ENCODE peak calls at places on chromosome 14, in five cellular contexts. One of them, this sample, is unnamed.

GRCh38 chr14:77242752-77243151 is 28.3 kb downstream of the NGB start:
- DNase-seq in adrenal gland: no peak
- DNase-seq in CD8-positive, alpha-beta memory T cell: no peak
- DNase-seq in neural progenitor cell: no peak
- DNase-seq in CD4-positive, alpha-beta T cell: no peak
- DNase-seq in this sample: no peak

GRCh38 chr14:66624319-66624937 is 116.5 kb downstream of the GPHN start:
- DNase-seq in neural progenitor cell: peak; percentile 79
- DNase-seq in CD8-positive, alpha-beta memory T cell: no peak
- DNase-seq in adrenal gland: peak; percentile 70
- DNase-seq in CD4-positive, alpha-beta T cell: no peak
- DNase-seq in this sample: no peak

GRCh38 chr14:76762617-76763361 is 1.5 kb downstream of the VASH1 start:
- DNase-seq in neural progenitor cell: no peak
- DNase-seq in CD4-positive, alpha-beta T cell: no peak
- DNase-seq in CD8-positive, alpha-beta memory T cell: no peak
- DNase-seq in adrenal gland: no peak
- DNase-seq in this sample: no peak

GRCh38 chr14:58191763-58192596 is 8.0 kb upstream of the ACTR10 start:
- DNase-seq in adrenal gland: no peak
- DNase-seq in neural progenitor cell: no peak
- DNase-seq in CD4-positive, alpha-beta T cell: no peak
- DNase-seq in CD8-positive, alpha-beta memory T cell: no peak
- DNase-seq in this sample: no peak

GRCh38 chr14:87483651-87484260 is 509.2 kb downstream of the GALC start:
- DNase-seq in neural progenitor cell: no peak
- DNase-seq in CD4-positive, alpha-beta T cell: no peak
- DNase-seq in CD8-positive, alpha-beta memory T cell: no peak
- DNase-seq in adrenal gland: no peak
- DNase-seq in this sample: no peak

GRCh38 chr14:81485372-81485771 is 48.3 kb downstream of the SEL1L start:
- DNase-seq in CD4-positive, alpha-beta T cell: no peak
- DNase-seq in CD8-positive, alpha-beta memory T cell: peak; percentile 21
- DNase-seq in adrenal gland: peak; percentile 47
- DNase-seq in neural progenitor cell: no peak
- DNase-seq in this sample: no peak

GRCh38 chr14:70804556-70805162 is 4.7 kb downstream of the MAP3K9 start:
- DNase-seq in CD8-positive, alpha-beta memory T cell: no peak
- DNase-seq in neural progenitor cell: no peak
- DNase-seq in CD4-positive, alpha-beta T cell: no peak
- DNase-seq in adrenal gland: no peak
- DNase-seq in this sample: no peak

GRCh38 chr14:71651228-71651627 is 281.0 kb upstream of the RGS6 start:
- DNase-seq in CD4-positive, alpha-beta T cell: no peak
- DNase-seq in neural progenitor cell: no peak
- DNase-seq in adrenal gland: peak; percentile 38
- DNase-seq in CD8-positive, alpha-beta memory T cell: no peak
- DNase-seq in this sample: no peak

GRCh38 chr14:92254786-92255185 is 68.2 kb upstream of the SLC24A4 start:
- DNase-seq in CD4-positive, alpha-beta T cell: no peak
- DNase-seq in neural progenitor cell: peak; percentile 72
- DNase-seq in CD8-positive, alpha-beta memory T cell: no peak
- DNase-seq in adrenal gland: peak; percentile 11
- DNase-seq in this sample: no peak

GRCh38 chr14:55705651-55706340 is 125.8 kb downstream of the KTN1 start:
- DNase-seq in CD4-positive, alpha-beta T cell: no peak
- DNase-seq in CD8-positive, alpha-beta memory T cell: no peak
- DNase-seq in neural progenitor cell: no peak
- DNase-seq in adrenal gland: no peak
- DNase-seq in this sample: no peak

GRCh38 chr14:73233564-73233963 is 3.7 kb upstream of the PAPLN start:
- DNase-seq in adrenal gland: no peak
- DNase-seq in CD8-positive, alpha-beta memory T cell: no peak
- DNase-seq in CD4-positive, alpha-beta T cell: no peak
- DNase-seq in neural progenitor cell: no peak
- DNase-seq in this sample: no peak

GRCh38 chr14:73234029-73234428 is 3.3 kb upstream of the PAPLN start:
- DNase-seq in CD8-positive, alpha-beta memory T cell: no peak
- DNase-seq in CD4-positive, alpha-beta T cell: no peak
- DNase-seq in adrenal gland: no peak
- DNase-seq in neural progenitor cell: no peak
- DNase-seq in this sample: no peak

GRCh38 chr14:64232944-64233343 is 61.2 kb downstream of the ESR2 start:
- DNase-seq in CD8-positive, alpha-beta memory T cell: no peak
- DNase-seq in neural progenitor cell: no peak
- DNase-seq in adrenal gland: no peak
- DNase-seq in CD4-positive, alpha-beta T cell: no peak
- DNase-seq in this sample: no peak

GRCh38 chr14:51726166-51726899 is 74.6 kb downstream of the FRMD6 start:
- DNase-seq in adrenal gland: no peak
- DNase-seq in neural progenitor cell: no peak
- DNase-seq in CD4-positive, alpha-beta T cell: no peak
- DNase-seq in CD8-positive, alpha-beta memory T cell: no peak
- DNase-seq in this sample: no peak

GRCh38 chr14:21264025-21264801 is 5.0 kb downstream of the HNRNPC start:
- DNase-seq in CD8-positive, alpha-beta memory T cell: peak; percentile 45
- DNase-seq in adrenal gland: no peak
- DNase-seq in neural progenitor cell: no peak
- DNase-seq in CD4-positive, alpha-beta T cell: no peak
- DNase-seq in this sample: no peak

GRCh38 chr14:33693237-33693636 is 257.6 kb downstream of the EGLN3 start:
- DNase-seq in adrenal gland: no peak
- DNase-seq in neural progenitor cell: no peak
- DNase-seq in CD8-positive, alpha-beta memory T cell: no peak
- DNase-seq in CD4-positive, alpha-beta T cell: no peak
- DNase-seq in this sample: no peak

GRCh38 chr14:88030892-88031291 is 26.0 kb downstream of the GPR65 start:
- DNase-seq in neural progenitor cell: no peak
- DNase-seq in adrenal gland: no peak
- DNase-seq in CD8-positive, alpha-beta memory T cell: no peak
- DNase-seq in CD4-positive, alpha-beta T cell: no peak
- DNase-seq in this sample: no peak

GRCh38 chr14:75341639-75342038 is 63.0 kb downstream of the FOS start:
- DNase-seq in neural progenitor cell: no peak
- DNase-seq in CD4-positive, alpha-beta T cell: no peak
- DNase-seq in adrenal gland: peak; percentile 17
- DNase-seq in CD8-positive, alpha-beta memory T cell: no peak
- DNase-seq in this sample: no peak

GRCh38 chr14:61578745-61579144 is 116.6 kb upstream of the HIF1A start:
- DNase-seq in neural progenitor cell: no peak
- DNase-seq in CD8-positive, alpha-beta memory T cell: no peak
- DNase-seq in adrenal gland: no peak
- DNase-seq in CD4-positive, alpha-beta T cell: no peak
- DNase-seq in this sample: no peak

GRCh38 chr14:40601063-40601462 is 1005.6 kb upstream of the LRFN5 start:
- DNase-seq in neural progenitor cell: no peak
- DNase-seq in CD4-positive, alpha-beta T cell: no peak
- DNase-seq in CD8-positive, alpha-beta memory T cell: no peak
- DNase-seq in adrenal gland: no peak
- DNase-seq in this sample: no peak

GRCh38 chr14:92316937-92317336 is 6.0 kb upstream of the SLC24A4 start:
- DNase-seq in neural progenitor cell: no peak
- DNase-seq in CD8-positive, alpha-beta memory T cell: no peak
- DNase-seq in CD4-positive, alpha-beta T cell: no peak
- DNase-seq in adrenal gland: no peak
- DNase-seq in this sample: no peak

GRCh38 chr14:52397844-52398243 is 83.7 kb downstream of the PTGER2 start:
- DNase-seq in neural progenitor cell: no peak
- DNase-seq in CD4-positive, alpha-beta T cell: no peak
- DNase-seq in CD8-positive, alpha-beta memory T cell: no peak
- DNase-seq in adrenal gland: no peak
- DNase-seq in this sample: no peak

GRCh38 chr14:61140271-61140670 is 140.9 kb downstream of the TMEM30B start:
- DNase-seq in neural progenitor cell: no peak
- DNase-seq in CD4-positive, alpha-beta T cell: no peak
- DNase-seq in CD8-positive, alpha-beta memory T cell: no peak
- DNase-seq in adrenal gland: no peak
- DNase-seq in this sample: no peak

GRCh38 chr14:105226198-105226597 is 22.1 kb upstream of the BTBD6 start:
- DNase-seq in CD8-positive, alpha-beta memory T cell: no peak
- DNase-seq in adrenal gland: no peak
- DNase-seq in CD4-positive, alpha-beta T cell: no peak
- DNase-seq in neural progenitor cell: no peak
- DNase-seq in this sample: no peak

GRCh38 chr14:32662234-32662633 is 276.4 kb upstream of the NPAS3 start:
- DNase-seq in CD8-positive, alpha-beta memory T cell: no peak
- DNase-seq in neural progenitor cell: no peak
- DNase-seq in adrenal gland: no peak
- DNase-seq in CD4-positive, alpha-beta T cell: no peak
- DNase-seq in this sample: no peak

GRCh38 chr14:80974338-80975078 is 19.1 kb downstream of the TSHR start:
- DNase-seq in CD4-positive, alpha-beta T cell: no peak
- DNase-seq in adrenal gland: no peak
- DNase-seq in neural progenitor cell: no peak
- DNase-seq in CD8-positive, alpha-beta memory T cell: no peak
- DNase-seq in this sample: no peak

GRCh38 chr14:104314251-104314941 is 176.0 kb downstream of the KIF26A start:
- DNase-seq in adrenal gland: no peak
- DNase-seq in neural progenitor cell: no peak
- DNase-seq in CD8-positive, alpha-beta memory T cell: no peak
- DNase-seq in CD4-positive, alpha-beta T cell: no peak
- DNase-seq in this sample: no peak

GRCh38 chr14:91927800-91928199 is 19.7 kb downstream of the FBLN5 start:
- DNase-seq in neural progenitor cell: no peak
- DNase-seq in CD8-positive, alpha-beta memory T cell: no peak
- DNase-seq in CD4-positive, alpha-beta T cell: no peak
- DNase-seq in adrenal gland: no peak
- DNase-seq in this sample: no peak

GRCh38 chr14:65704850-65705249 is 292.3 kb downstream of the FUT8 start:
- DNase-seq in CD8-positive, alpha-beta memory T cell: no peak
- DNase-seq in CD4-positive, alpha-beta T cell: no peak
- DNase-seq in neural progenitor cell: no peak
- DNase-seq in adrenal gland: no peak
- DNase-seq in this sample: no peak

DNA sequence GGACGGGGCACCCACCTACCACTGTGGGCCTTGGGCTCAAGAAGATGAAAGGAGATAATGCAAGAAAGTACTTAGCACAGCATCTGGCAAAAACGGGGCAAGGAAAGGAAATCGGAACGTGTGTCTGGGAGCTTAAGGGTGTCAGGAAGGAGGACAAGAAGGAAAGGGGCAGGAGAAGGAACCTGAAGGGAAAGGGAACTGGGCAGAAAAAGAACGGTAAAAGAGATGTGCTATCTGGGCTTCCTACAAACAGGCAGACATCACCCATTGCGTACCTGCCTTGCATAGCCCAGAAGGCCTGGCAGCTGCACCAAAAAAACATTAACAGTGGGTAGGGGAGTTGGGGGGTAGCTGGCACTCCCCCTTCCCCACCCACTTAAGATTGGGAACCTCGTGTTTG is 958 bp upstream of the REM2 start:
- DNase-seq in adrenal gland: no peak
- DNase-seq in neural progenitor cell: no peak
- DNase-seq in CD4-positive, alpha-beta T cell: no peak
- DNase-seq in CD8-positive, alpha-beta memory T cell: no peak
- DNase-seq in this sample: no peak
- H3K27ac ChIP-seq in adrenal gland: no peak overlapping the region
- H3K27ac ChIP-seq in neural progenitor cell: peak overlapping the region; percentile 41
- H3K27ac ChIP-seq in CD4-positive, alpha-beta T cell: no peak overlapping the region
- H3K27ac ChIP-seq in CD8-positive, alpha-beta memory T cell: no peak overlapping the region
- H3K27ac ChIP-seq in this sample: no peak overlapping the region

GRCh38 chr14:100281286-100282082 is 24.8 kb downstream of the SLC25A29 start:
- DNase-seq in neural progenitor cell: no peak
- DNase-seq in CD4-positive, alpha-beta T cell: no peak
- DNase-seq in adrenal gland: no peak
- DNase-seq in CD8-positive, alpha-beta memory T cell: no peak
- DNase-seq in this sample: no peak
- H3K27ac ChIP-seq in neural progenitor cell: no peak overlapping the region
- H3K27ac ChIP-seq in CD4-positive, alpha-beta T cell: no peak overlapping the region
- H3K27ac ChIP-seq in adrenal gland: no peak overlapping the region
- H3K27ac ChIP-seq in CD8-positive, alpha-beta memory T cell: no peak overlapping the region
- H3K27ac ChIP-seq in this sample: no peak overlapping the region

GRCh38 chr14:54672688-54673087 is 105.8 kb downstream of the SAMD4A start:
- DNase-seq in neural progenitor cell: no peak
- DNase-seq in CD8-positive, alpha-beta memory T cell: no peak
- DNase-seq in adrenal gland: no peak
- DNase-seq in CD4-positive, alpha-beta T cell: no peak
- DNase-seq in this sample: no peak

GRCh38 chr14:54672181-54672580 is 105.3 kb downstream of the SAMD4A start:
- DNase-seq in CD4-positive, alpha-beta T cell: no peak
- DNase-seq in neural progenitor cell: no peak
- DNase-seq in adrenal gland: no peak
- DNase-seq in CD8-positive, alpha-beta memory T cell: no peak
- DNase-seq in this sample: no peak

GRCh38 chr14:54673193-54674121 is 106.5 kb downstream of the SAMD4A start:
- DNase-seq in CD4-positive, alpha-beta T cell: no peak
- DNase-seq in CD8-positive, alpha-beta memory T cell: no peak
- DNase-seq in neural progenitor cell: no peak
- DNase-seq in adrenal gland: no peak
- DNase-seq in this sample: no peak

GRCh38 chr14:54669759-54670630 is 103.1 kb downstream of the SAMD4A start:
- DNase-seq in CD8-positive, alpha-beta memory T cell: peak; percentile 74
- DNase-seq in adrenal gland: no peak
- DNase-seq in neural progenitor cell: no peak
- DNase-seq in CD4-positive, alpha-beta T cell: no peak
- DNase-seq in this sample: no peak

DNA sequence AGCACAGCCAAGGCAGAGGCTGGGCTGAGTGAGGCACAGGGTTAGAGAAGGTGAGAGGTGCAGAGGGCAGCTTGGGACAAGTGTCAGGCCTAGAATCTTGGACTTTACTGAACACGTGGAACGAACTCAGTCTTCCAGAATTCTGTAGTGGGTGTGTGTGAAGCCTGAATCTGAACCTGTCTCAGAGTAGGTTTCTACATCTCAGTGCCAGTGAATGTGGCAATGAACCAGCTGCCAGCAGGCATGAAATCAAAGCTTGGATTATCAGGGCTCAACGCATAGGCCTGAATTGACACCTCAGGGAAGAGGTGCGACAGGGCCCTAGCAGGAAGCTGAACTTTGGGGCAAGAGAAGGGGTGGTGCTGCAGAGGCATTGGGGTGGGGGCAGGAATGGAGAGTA is 104.6 kb downstream of the SAMD4A start:
- DNase-seq in adrenal gland: no peak
- DNase-seq in CD4-positive, alpha-beta T cell: no peak
- DNase-seq in neural progenitor cell: no peak
- DNase-seq in CD8-positive, alpha-beta memory T cell: no peak
- DNase-seq in this sample: no peak
- H3K27ac ChIP-seq in adrenal gland: no peak overlapping the region
- H3K27ac ChIP-seq in CD4-positive, alpha-beta T cell: no peak overlapping the region
- H3K27ac ChIP-seq in neural progenitor cell: no peak overlapping the region
- H3K27ac ChIP-seq in CD8-positive, alpha-beta memory T cell: no peak overlapping the region
- H3K27ac ChIP-seq in this sample: no peak overlapping the region

GRCh38 chr14:37826869-37827268 is 231.4 kb downstream of the TTC6 start:
- DNase-seq in adrenal gland: no peak
- DNase-seq in CD4-positive, alpha-beta T cell: no peak
- DNase-seq in neural progenitor cell: no peak
- DNase-seq in CD8-positive, alpha-beta memory T cell: no peak
- DNase-seq in this sample: no peak

GRCh38 chr14:37824936-37825698 is 229.7 kb downstream of the TTC6 start:
- DNase-seq in CD4-positive, alpha-beta T cell: no peak
- DNase-seq in adrenal gland: no peak
- DNase-seq in neural progenitor cell: no peak
- DNase-seq in CD8-positive, alpha-beta memory T cell: no peak
- DNase-seq in this sample: no peak

GRCh38 chr14:37834275-37834674 is 238.8 kb downstream of the TTC6 start:
- DNase-seq in CD4-positive, alpha-beta T cell: no peak
- DNase-seq in adrenal gland: no peak
- DNase-seq in CD8-positive, alpha-beta memory T cell: no peak
- DNase-seq in neural progenitor cell: no peak
- DNase-seq in this sample: no peak

GRCh38 chr14:37830271-37830670 is 234.8 kb downstream of the TTC6 start:
- DNase-seq in neural progenitor cell: no peak
- DNase-seq in CD8-positive, alpha-beta memory T cell: no peak
- DNase-seq in CD4-positive, alpha-beta T cell: no peak
- DNase-seq in adrenal gland: no peak
- DNase-seq in this sample: no peak
- H3K27ac ChIP-seq in neural progenitor cell: no peak overlapping the region
- H3K27ac ChIP-seq in CD8-positive, alpha-beta memory T cell: no peak overlapping the region
- H3K27ac ChIP-seq in CD4-positive, alpha-beta T cell: no peak overlapping the region
- H3K27ac ChIP-seq in adrenal gland: no peak overlapping the region
- H3K27ac ChIP-seq in this sample: no peak overlapping the region

This sample was measured in substantia nigra.